ENCODE peak calls at places on chromosomes 16 and 17, in seven cellular contexts. X, K, F, P, N, A and J are unnamed samples.

GRCh38 chr17:56948491-56948890 is 12.4 kb downstream of the COIL start:
- DNase-seq in X (no peak), K (no peak), F (no peak), P (no peak), N (no peak), A (no peak), J (no peak)

GRCh38 chr16:80084614-80085013 is 456.2 kb upstream of the DYNLRB2 start:
- DNase-seq in X (peak), K (no peak), F (peak), P (peak), N (peak), A (peak), J (peak)

GRCh38 chr17:76014100-76014924 is 12.8 kb downstream of the EVPL start:
- DNase-seq in X (peak), K (peak), F (peak), P (peak), N (peak), A (peak), J (peak)

GRCh38 chr17:19718613-19719364 is 2.4 kb upstream of the SLC47A2 start:
- DNase-seq in X (no peak), K (no peak), F (no peak), P (no peak), N (no peak), A (no peak), J (no peak)

GRCh38 chr16:79912592-79913310 is 312.2 kb upstream of the MAF start:
- DNase-seq in X (no peak), K (no peak), F (peak), P (no peak), N (no peak), A (peak), J (peak)

GRCh38 chr17:1019451-1019850 is 22.5 kb downstream of the TIMM22 start:
- DNase-seq in X (no peak), K (no peak), F (no peak), P (no peak), N (no peak), A (peak), J (no peak)

GRCh38 chr17:7419833-7420610 is at the start of gene SPEM1:
- DNase-seq in X (peak), K (no peak), F (no peak), P (no peak), N (no peak), A (no peak), J (no peak)

GRCh38 chr17:29615048-29615385 is 7.7 kb downstream of the CORO6 start:
- DNase-seq in X (no peak), K (peak), F (no peak), P (peak), N (no peak), A (no peak), J (no peak)

GRCh38 chr17:10558049-10558448 is 8.6 kb upstream of the MYH2 start:
- DNase-seq in X (no peak), K (no peak), F (no peak), P (no peak), N (no peak), A (no peak), J (no peak)